ENCODE peak calls at places on chromosome 3, in four cellular contexts. One of them, this sample, is unnamed. For H3K4me1, the result is how much of the 10 kb centered on the place peaks cover.

GRCh38 chr3:123344175-123344908 is 104.5 kb downstream of the ADCY5 start:
- DNase-seq in GM23248: peak
- DNase-seq in neuronal stem cell: no peak
- DNase-seq in mesenchymal stem cell: peak
- DNase-seq in this sample: peak

GRCh38 chr3:182440101-182440500 is 353.2 kb upstream of the ATP11B start:
- DNase-seq in GM23248: no peak
- DNase-seq in neuronal stem cell: no peak
- DNase-seq in mesenchymal stem cell: no peak
- DNase-seq in this sample: no peak

GRCh38 chr3:128112406-128112968 is 11.1 kb downstream of the RUVBL1 start:
- DNase-seq in GM23248: peak
- DNase-seq in neuronal stem cell: no peak
- DNase-seq in mesenchymal stem cell: peak
- DNase-seq in this sample: peak

GRCh38 chr3:67809370-67809935 is 155.0 kb upstream of the SUCLG2 start:
- DNase-seq in GM23248: no peak
- DNase-seq in neuronal stem cell: no peak
- DNase-seq in mesenchymal stem cell: no peak
- DNase-seq in this sample: no peak

GRCh38 chr3:161042023-161042501 is 63.1 kb downstream of the B3GALNT1 start:
- DNase-seq in GM23248: no peak
- DNase-seq in neuronal stem cell: no peak
- DNase-seq in mesenchymal stem cell: peak
- DNase-seq in this sample: peak

GRCh38 chr3:107106907-107107306 is 270.3 kb upstream of the CCDC54 start:
- DNase-seq in GM23248: no peak
- DNase-seq in neuronal stem cell: no peak
- DNase-seq in mesenchymal stem cell: no peak
- DNase-seq in this sample: no peak

GRCh38 chr3:117016359-117016758 is 306.8 kb downstream of the TUSC7 start:
- DNase-seq in GM23248: no peak
- DNase-seq in neuronal stem cell: peak
- DNase-seq in mesenchymal stem cell: no peak
- DNase-seq in this sample: no peak

GRCh38 chr3:175988401-175988800 is 1129.3 kb downstream of the NAALADL2 start:
- DNase-seq in GM23248: peak
- DNase-seq in neuronal stem cell: no peak
- DNase-seq in mesenchymal stem cell: peak
- DNase-seq in this sample: peak

GRCh38 chr3:194257030-194257657 is 94.0 kb downstream of the CPN2 start:
- DNase-seq in GM23248: no peak
- DNase-seq in neuronal stem cell: no peak
- DNase-seq in mesenchymal stem cell: no peak
- DNase-seq in this sample: no peak

GRCh38 chr3:194259982-194260856 is 90.9 kb downstream of the CPN2 start:
- DNase-seq in GM23248: peak
- DNase-seq in neuronal stem cell: no peak
- DNase-seq in mesenchymal stem cell: peak
- DNase-seq in this sample: no peak

GRCh38 chr3:194256040-194256945 is 94.8 kb downstream of the CPN2 start:
- DNase-seq in GM23248: no peak
- DNase-seq in neuronal stem cell: no peak
- DNase-seq in mesenchymal stem cell: no peak
- DNase-seq in this sample: no peak

GRCh38 chr3:194255252-194256039 is 95.7 kb downstream of the CPN2 start:
- DNase-seq in GM23248: no peak
- DNase-seq in neuronal stem cell: no peak
- DNase-seq in mesenchymal stem cell: peak
- DNase-seq in this sample: no peak

DNA sequence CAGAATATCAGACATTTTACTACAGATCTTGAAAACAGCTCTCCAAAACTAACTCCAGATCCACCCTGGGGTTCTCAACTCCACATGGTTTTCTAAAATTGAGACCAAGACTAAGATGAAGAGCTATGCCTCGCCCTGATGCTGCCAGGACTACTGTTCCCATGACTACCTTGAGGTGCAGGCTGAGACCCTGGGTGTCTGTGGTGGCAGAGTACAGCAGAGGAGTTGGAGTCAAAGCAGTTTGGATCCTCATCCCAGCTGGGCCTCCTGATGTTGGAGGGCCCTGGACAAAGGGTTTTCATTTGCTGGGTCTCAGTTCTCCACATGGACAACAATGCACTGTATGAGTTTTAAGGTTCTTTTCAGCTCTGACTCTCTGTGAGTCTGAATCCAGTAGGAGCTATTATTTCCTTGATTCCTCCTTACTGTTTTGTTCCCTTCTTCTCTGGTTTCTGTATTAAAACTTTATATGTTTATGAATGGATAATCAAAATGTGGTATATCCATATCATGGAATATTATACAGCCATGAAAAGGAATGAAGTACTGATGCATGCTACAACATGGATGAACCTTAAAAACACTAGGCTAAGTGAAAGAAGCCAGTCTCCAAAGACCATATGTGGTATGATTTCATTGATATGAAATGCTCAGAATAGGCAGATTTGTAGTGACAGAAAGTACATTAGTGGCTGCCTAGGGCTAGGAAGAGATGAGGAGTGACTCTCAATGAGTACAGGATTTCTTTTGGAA is 93.0 kb downstream of the CPN2 start:
- DNase-seq in GM23248: no peak
- DNase-seq in neuronal stem cell: no peak
- DNase-seq in mesenchymal stem cell: no peak
- DNase-seq in this sample: no peak
- H3K4me3 ChIP-seq in GM23248: no peak
- H3K4me3 ChIP-seq in neuronal stem cell: no peak
- H3K4me3 ChIP-seq in mesenchymal stem cell: no peak
- H3K4me3 ChIP-seq in this sample: no peak

GRCh38 chr3:134917631-134918030 is 122.6 kb downstream of the EPHB1 start:
- DNase-seq in GM23248: peak
- DNase-seq in neuronal stem cell: no peak
- DNase-seq in mesenchymal stem cell: no peak
- DNase-seq in this sample: no peak

GRCh38 chr3:134923286-134923685 is 128.2 kb downstream of the EPHB1 start:
- DNase-seq in GM23248: no peak
- DNase-seq in neuronal stem cell: no peak
- DNase-seq in mesenchymal stem cell: no peak
- DNase-seq in this sample: no peak

GRCh38 chr3:134916276-134916961 is 121.4 kb downstream of the EPHB1 start:
- DNase-seq in GM23248: no peak
- DNase-seq in neuronal stem cell: no peak
- DNase-seq in mesenchymal stem cell: no peak
- DNase-seq in this sample: no peak

GRCh38 chr3:134922866-134923265 is 127.8 kb downstream of the EPHB1 start:
- DNase-seq in GM23248: no peak
- DNase-seq in neuronal stem cell: no peak
- DNase-seq in mesenchymal stem cell: no peak
- DNase-seq in this sample: no peak

DNA sequence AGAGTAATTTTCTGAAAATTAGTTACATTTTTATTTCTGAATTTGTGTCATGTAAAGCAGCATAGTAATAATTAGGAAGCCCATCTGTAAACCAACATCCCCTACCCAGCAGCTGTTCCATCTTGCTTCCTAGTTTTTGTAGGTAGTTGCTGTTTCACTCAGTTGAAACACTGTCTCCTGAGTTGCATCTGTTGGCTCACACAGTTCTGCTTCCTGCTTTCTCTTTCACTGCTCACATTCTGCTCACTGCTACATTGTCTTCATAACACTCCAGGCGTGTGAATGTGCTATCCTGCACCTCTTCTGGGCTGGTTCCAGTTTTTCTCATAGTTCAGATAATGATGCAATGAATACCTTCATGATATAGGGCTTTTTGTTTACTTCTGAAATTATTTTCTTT is 123.4 kb downstream of the EPHB1 start:
- DNase-seq in GM23248: no peak
- DNase-seq in neuronal stem cell: no peak
- DNase-seq in mesenchymal stem cell: no peak
- DNase-seq in this sample: no peak
- H3K9ac ChIP-seq in GM23248: no peak
- H3K9ac ChIP-seq in neuronal stem cell: no peak
- H3K9ac ChIP-seq in mesenchymal stem cell: no peak
- H3K9ac ChIP-seq in this sample: no peak

DNA sequence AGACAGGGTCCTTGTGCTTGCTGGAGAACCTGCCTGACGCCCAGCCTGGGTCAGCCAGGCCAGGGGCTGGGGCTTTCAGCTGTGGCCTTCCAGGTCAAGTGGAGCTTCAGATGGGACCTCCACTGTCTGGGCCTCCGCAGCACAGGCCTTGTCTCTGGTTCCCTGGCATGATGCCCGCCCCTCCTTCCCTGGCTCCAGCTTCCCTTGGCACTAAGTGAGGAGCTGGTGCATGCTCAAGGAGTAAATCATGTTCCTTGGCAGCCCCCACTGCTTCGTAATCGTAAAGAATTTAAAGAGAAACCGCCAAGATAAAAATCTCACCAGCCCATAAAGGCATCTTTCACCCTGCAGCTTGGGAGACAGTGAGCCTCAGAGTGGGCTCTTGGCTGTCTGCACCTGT is 8.9 kb downstream of the SEMA3F start:
- DNase-seq in GM23248: peak
- DNase-seq in neuronal stem cell: no peak
- DNase-seq in mesenchymal stem cell: no peak
- DNase-seq in this sample: peak
- H3K4me1 ChIP-seq in GM23248: under half
- H3K4me1 ChIP-seq in neuronal stem cell: under half
- H3K4me1 ChIP-seq in mesenchymal stem cell: half or more
- H3K4me1 ChIP-seq in this sample: under half

GRCh38 chr3:187770224-187770623 is 25.0 kb upstream of the BCL6 start:
- DNase-seq in GM23248: no peak
- DNase-seq in neuronal stem cell: no peak
- DNase-seq in mesenchymal stem cell: no peak
- DNase-seq in this sample: no peak

GRCh38 chr3:187777331-187778046 is 32.2 kb upstream of the BCL6 start:
- DNase-seq in GM23248: peak
- DNase-seq in neuronal stem cell: no peak
- DNase-seq in mesenchymal stem cell: peak
- DNase-seq in this sample: no peak

GRCh38 chr3:187773233-187773962 is 28.1 kb upstream of the BCL6 start:
- DNase-seq in GM23248: no peak
- DNase-seq in neuronal stem cell: no peak
- DNase-seq in mesenchymal stem cell: no peak
- DNase-seq in this sample: no peak

GRCh38 chr3:187775549-187775948 is 30.3 kb upstream of the BCL6 start:
- DNase-seq in GM23248: no peak
- DNase-seq in neuronal stem cell: no peak
- DNase-seq in mesenchymal stem cell: no peak
- DNase-seq in this sample: no peak

DNA sequence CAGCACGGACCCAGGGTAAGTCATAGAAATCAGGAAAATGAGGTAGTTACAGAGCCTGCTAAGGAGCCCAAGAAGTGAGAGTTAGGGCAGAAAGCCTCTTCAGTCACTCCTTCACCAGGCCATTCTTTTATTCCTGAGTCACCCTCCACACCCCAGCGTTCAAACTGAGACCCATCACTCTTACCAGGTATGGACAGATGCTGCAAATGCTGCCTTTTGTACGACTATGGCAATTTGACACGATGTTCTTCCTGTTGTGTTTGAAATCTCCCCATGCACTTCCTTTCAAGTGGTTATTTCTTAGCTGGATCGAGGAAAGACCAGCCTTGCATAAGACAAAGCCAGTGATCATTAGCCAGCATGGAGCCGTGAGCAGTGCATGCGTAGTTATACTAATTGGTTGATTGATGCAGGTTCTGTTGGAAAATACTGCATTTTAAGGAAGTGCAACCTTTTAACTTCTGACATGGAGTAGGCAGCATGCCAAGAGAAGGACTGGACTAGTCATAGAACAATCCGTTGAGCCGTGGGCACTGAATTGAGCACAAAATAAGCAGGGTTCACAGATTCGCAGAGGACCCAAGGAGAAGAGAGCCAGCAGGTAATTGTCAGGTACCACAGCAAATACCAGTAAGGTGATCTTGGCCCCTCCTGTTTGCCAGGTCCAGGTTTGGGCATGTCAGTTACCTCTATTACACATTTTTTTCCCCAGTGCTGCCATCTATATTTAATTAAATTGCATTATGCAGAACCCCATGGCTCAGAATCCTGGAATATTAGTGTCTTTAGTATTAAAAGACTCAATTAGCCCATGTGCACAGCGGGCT is 28.9 kb upstream of the BCL6 start:
- DNase-seq in GM23248: no peak
- DNase-seq in neuronal stem cell: no peak
- DNase-seq in mesenchymal stem cell: no peak
- DNase-seq in this sample: no peak
- H3K4me3 ChIP-seq in GM23248: no peak
- H3K4me3 ChIP-seq in neuronal stem cell: no peak
- H3K4me3 ChIP-seq in mesenchymal stem cell: no peak
- H3K4me3 ChIP-seq in this sample: no peak

GRCh38 chr3:183637106-183637486 is 1.7 kb downstream of the KLHL24 start:
- DNase-seq in GM23248: peak
- DNase-seq in neuronal stem cell: no peak
- DNase-seq in mesenchymal stem cell: no peak
- DNase-seq in this sample: no peak
- H3K9ac ChIP-seq in GM23248: peak
- H3K9ac ChIP-seq in neuronal stem cell: peak
- H3K9ac ChIP-seq in mesenchymal stem cell: peak
- H3K9ac ChIP-seq in this sample: peak

GRCh38 chr3:14432996-14433572 is 30.7 kb downstream of the SLC6A6 start:
- DNase-seq in GM23248: no peak
- DNase-seq in neuronal stem cell: no peak
- DNase-seq in mesenchymal stem cell: no peak
- DNase-seq in this sample: no peak

GRCh38 chr3:14430706-14431470 is 28.5 kb downstream of the SLC6A6 start:
- DNase-seq in GM23248: no peak
- DNase-seq in neuronal stem cell: no peak
- DNase-seq in mesenchymal stem cell: peak
- DNase-seq in this sample: no peak

GRCh38 chr3:14429689-14430452 is 27.5 kb downstream of the SLC6A6 start:
- DNase-seq in GM23248: no peak
- DNase-seq in neuronal stem cell: no peak
- DNase-seq in mesenchymal stem cell: no peak
- DNase-seq in this sample: no peak

GRCh38 chr3:14431928-14432834 is 29.8 kb downstream of the SLC6A6 start:
- DNase-seq in GM23248: peak
- DNase-seq in neuronal stem cell: no peak
- DNase-seq in mesenchymal stem cell: peak
- DNase-seq in this sample: peak

DNA sequence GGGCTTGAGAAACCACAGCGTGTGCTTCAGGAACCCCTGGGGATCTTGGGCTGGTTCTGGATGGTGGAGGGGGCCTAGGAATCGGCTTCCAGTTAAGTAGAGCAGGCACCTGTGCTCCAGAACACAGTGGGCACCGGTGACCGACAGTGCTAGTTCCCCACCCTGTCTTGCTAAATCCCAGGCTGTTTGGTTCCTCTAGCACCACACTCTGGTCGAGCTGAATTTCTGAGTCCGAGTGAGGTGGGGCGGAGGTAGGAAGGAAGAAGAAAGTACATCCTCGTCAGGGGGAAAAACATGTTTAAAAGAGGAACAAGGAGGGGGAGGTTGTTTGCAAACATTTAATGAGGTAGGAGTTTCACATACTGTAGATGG is 29.1 kb downstream of the SLC6A6 start:
- DNase-seq in GM23248: no peak
- DNase-seq in neuronal stem cell: no peak
- DNase-seq in mesenchymal stem cell: no peak
- DNase-seq in this sample: no peak
- H3K4me1 ChIP-seq in GM23248: under half
- H3K4me1 ChIP-seq in neuronal stem cell: under half
- H3K4me1 ChIP-seq in mesenchymal stem cell: half or more
- H3K4me1 ChIP-seq in this sample: under half

This sample was measured in adipocyte.